ENCODE peak calls at places on chromosomes 4 and X, in five cellular contexts. L is ascending aorta, U is Caco-2, M is mesendoderm, Y is colonic mucosa. W is an unnamed sample.

GRCh38 chrX:130301405-130301804 is 32.7 kb upstream of the ZNF280C start:
- DNase-seq in M (no peak), L (no peak), Y (no peak), U (no peak), W (no peak)

GRCh38 chr4:25568788-25569231 is 86.8 kb upstream of the SLC34A2 start:
- DNase-seq in Y (peak; percentile 40), L (no peak), U (no peak), M (peak; percentile 67), W (no peak)

GRCh38 chr4:169159614-169160013 is 111.1 kb downstream of the SH3RF1 start:
- DNase-seq in Y (no peak), L (no peak), M (no peak), U (no peak), W (peak; percentile 49)

GRCh38 chrX:108359811-108360602 is 78.2 kb downstream of the COL4A6 start:
- DNase-seq in L (no peak), M (no peak), U (no peak), Y (no peak), W (no peak)

GRCh38 chr4:1410491-1411325 is 4.5 kb upstream of the NKX1-1 start:
- DNase-seq in U (no peak), M (peak; percentile 82), L (no peak), Y (peak; percentile 20), W (no peak)

GRCh38 chr4:107210450-107211239 is 174.5 kb upstream of the DKK2 start:
- DNase-seq in U (no peak), Y (no peak), M (peak; percentile 22), L (no peak), W (peak; percentile 54)

GRCh38 chr4:185754961-185755360 is 57.0 kb downstream of the SORBS2 start:
- DNase-seq in M (no peak), L (no peak), Y (no peak), U (no peak), W (no peak)

GRCh38 chrX:109714340-109714958 is 18.6 kb downstream of the ACSL4 start:
- DNase-seq in M (no peak), Y (no peak), L (no peak), U (no peak), W (peak; percentile 54)

GRCh38 chrX:16559206-16559619 is 90.7 kb upstream of the S100G start:
- DNase-seq in Y (no peak), U (no peak), M (no peak), L (no peak), W (no peak)

GRCh38 chrX:22800360-22800759 is 199.4 kb upstream of the DDX53 start:
- DNase-seq in Y (peak; percentile 21), M (peak; percentile 78), L (no peak), U (no peak), W (peak; percentile 60)

GRCh38 chr4:88938138-88938537 is 118.8 kb downstream of the FAM13A start:
- DNase-seq in Y (no peak), L (no peak), M (peak; percentile 53), U (no peak), W (peak; percentile 94)

DNA sequence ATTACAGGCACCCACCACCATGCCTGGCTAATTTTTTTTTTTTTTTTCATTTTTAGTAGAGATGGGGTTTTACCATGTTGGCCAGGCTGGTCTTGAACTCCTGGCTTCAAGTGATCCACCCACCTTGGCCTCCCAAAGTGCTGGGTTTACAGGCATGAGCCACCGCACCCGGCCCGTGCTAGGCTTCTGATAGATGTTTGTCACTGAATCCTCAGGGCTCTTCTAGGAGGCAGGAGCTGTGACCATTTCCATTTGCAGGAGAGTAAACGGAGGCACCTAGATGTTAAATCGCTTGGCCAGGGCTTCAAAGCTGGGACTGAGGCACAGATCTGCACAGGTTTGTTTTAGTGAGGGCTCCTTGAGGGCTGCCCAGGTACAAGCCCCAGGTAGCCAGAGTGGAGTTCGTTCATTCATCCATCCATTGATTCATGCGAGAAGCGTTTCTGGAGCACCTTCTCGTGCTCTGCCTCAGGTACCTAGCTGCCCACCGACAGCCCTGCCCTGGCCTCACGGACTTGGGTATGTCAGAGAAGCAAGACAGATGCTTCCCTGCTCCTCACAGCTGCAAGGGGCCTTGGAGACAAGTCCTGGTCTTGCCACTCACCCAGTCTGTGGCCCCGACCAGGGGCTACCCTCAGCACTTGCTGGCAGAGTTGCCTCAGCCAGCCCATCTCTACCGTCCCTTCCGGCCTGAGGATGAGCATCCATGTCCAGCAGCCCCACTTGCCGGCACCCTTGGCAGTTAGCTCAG is 106.4 kb downstream of the PSAPL1 start:
- DNase-seq in L (no peak), U (no peak), M (no peak), Y (no peak), W (no peak)
- H3K4me1 ChIP-seq in L (peaks cover 4% of the 10 kb centered on the region), U (no peaks in the 10 kb centered on the region), M (no peaks in the 10 kb centered on the region), Y (no peaks in the 10 kb centered on the region), W (no peaks in the 10 kb centered on the region)

GRCh38 chr4:112140536-112140935 is 4.7 kb upstream of the FAM241A start:
- DNase-seq in L (no peak), U (no peak), M (no peak), Y (no peak), W (no peak)
- H3K4me1 ChIP-seq in L (no peaks in the 10 kb centered on the region), U (no peaks in the 10 kb centered on the region), M (no peaks in the 10 kb centered on the region), Y (no peaks in the 10 kb centered on the region), W (no peaks in the 10 kb centered on the region)

GRCh38 chr4:140995058-140995457 is 138.2 kb downstream of the RNF150 start:
- DNase-seq in U (no peak), Y (no peak), L (no peak), M (no peak), W (no peak)

GRCh38 chr4:140996757-140997156 is 136.5 kb downstream of the RNF150 start:
- DNase-seq in M (peak; percentile 2), L (no peak), Y (no peak), U (no peak), W (no peak)

GRCh38 chr4:140989944-140990343 is 143.3 kb downstream of the RNF150 start:
- DNase-seq in U (no peak), M (no peak), L (no peak), Y (no peak), W (no peak)

GRCh38 chr4:140993969-140994459 is 139.3 kb downstream of the RNF150 start:
- DNase-seq in U (no peak), Y (no peak), M (no peak), L (no peak), W (no peak)

DNA sequence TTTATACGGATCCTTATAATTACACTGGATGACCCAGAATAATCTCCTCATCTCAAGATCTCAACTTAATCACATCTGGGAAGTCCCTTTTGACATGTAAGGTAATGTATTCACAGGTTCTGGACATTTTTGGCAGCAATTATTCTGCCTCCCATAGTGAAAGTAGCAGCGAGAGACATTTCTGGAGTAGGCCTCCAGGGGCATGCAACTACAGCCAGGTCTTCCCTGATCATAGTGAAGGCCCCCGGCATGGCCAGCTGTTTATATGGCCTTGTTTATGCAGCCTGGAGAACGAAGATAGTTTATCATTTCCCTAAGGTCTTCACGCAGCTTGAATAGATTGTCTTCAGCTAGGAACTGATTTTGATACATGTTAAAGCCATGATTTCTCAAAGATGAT is 139.9 kb downstream of the RNF150 start:
- DNase-seq in M (peak; percentile 16), L (no peak), U (no peak), Y (no peak), W (no peak)
- H3K4me1 ChIP-seq in M (no peaks in the 10 kb centered on the region), L (peaks cover 13% of the 10 kb centered on the region), U (no peaks in the 10 kb centered on the region), Y (no peaks in the 10 kb centered on the region), W (no peaks in the 10 kb centered on the region)

GRCh38 chr4:108854781-108855180 is 91.9 kb upstream of the ETNPPL start:
- DNase-seq in Y (no peak), L (no peak), U (no peak), M (no peak), W (no peak)

GRCh38 chr4:108852691-108853090 is 89.8 kb upstream of the ETNPPL start:
- DNase-seq in Y (no peak), L (no peak), M (no peak), U (no peak), W (no peak)

GRCh38 chr4:108849611-108850406 is 87.0 kb upstream of the ETNPPL start:
- DNase-seq in U (no peak), L (no peak), M (no peak), Y (no peak), W (peak; percentile 61)

GRCh38 chr4:108850407-108850709 is 87.5 kb upstream of the ETNPPL start:
- DNase-seq in Y (no peak), L (no peak), U (no peak), M (no peak), W (no peak)

GRCh38 chr4:108851346-108851745 is 88.5 kb upstream of the ETNPPL start:
- DNase-seq in Y (no peak), U (no peak), M (no peak), L (no peak), W (no peak)
- H3K4me1 ChIP-seq in Y (no peaks in the 10 kb centered on the region), U (no peaks in the 10 kb centered on the region), M (no peaks in the 10 kb centered on the region), L (no peaks in the 10 kb centered on the region), W (peaks cover 11% of the 10 kb centered on the region)

GRCh38 chr4:78799551-78800495 is 23.7 kb downstream of the BMP2K start:
- DNase-seq in U (no peak), L (no peak), M (no peak), Y (no peak), W (peak; percentile 50)

GRCh38 chr4:78797777-78798284 is 21.7 kb downstream of the BMP2K start:
- DNase-seq in U (no peak), M (no peak), Y (no peak), L (no peak), W (no peak)

DNA sequence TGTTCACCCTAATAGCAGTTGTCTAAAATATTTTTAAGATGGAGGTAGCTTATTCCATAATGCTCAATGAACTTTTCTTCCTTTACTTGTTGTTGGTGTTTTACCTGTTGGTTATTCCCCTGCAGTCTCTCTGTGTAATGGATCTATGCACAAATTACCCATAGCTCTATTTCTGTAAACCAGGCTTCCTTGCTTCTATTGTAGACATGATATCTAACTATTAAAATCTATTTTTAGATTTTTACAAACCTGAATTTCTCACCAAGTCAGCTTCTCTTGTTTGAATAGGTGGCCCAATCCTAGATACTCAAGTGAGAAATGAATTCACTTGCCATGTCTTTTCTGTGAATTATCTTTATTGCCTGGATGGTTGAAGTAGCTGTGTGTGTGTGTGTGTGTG is 24.8 kb downstream of the BMP2K start:
- DNase-seq in Y (no peak), U (no peak), L (no peak), M (no peak), W (no peak)
- H3K4me1 ChIP-seq in Y (no peaks in the 10 kb centered on the region), U (no peaks in the 10 kb centered on the region), L (no peaks in the 10 kb centered on the region), M (no peaks in the 10 kb centered on the region), W (peaks cover 16% of the 10 kb centered on the region)

GRCh38 chr4:2867758-2868491 is 24.3 kb downstream of the ADD1 start:
- DNase-seq in L (no peak), U (no peak), Y (no peak), M (peak; percentile 95), W (no peak)
- H3K4me1 ChIP-seq in L (peaks cover 61% of the 10 kb centered on the region), U (peaks cover 69% of the 10 kb centered on the region), Y (peaks cover 13% of the 10 kb centered on the region), M (peaks cover 30% of the 10 kb centered on the region), W (no peaks in the 10 kb centered on the region)

GRCh38 chrX:40473460-40474204 is 107.1 kb upstream of the ATP6AP2 start:
- DNase-seq in Y (no peak), U (no peak), M (no peak), L (no peak), W (no peak)

GRCh38 chrX:40469316-40469715 is 111.5 kb upstream of the ATP6AP2 start:
- DNase-seq in U (no peak), L (no peak), Y (peak; percentile 22), M (no peak), W (no peak)

GRCh38 chrX:40471965-40472648 is 108.7 kb upstream of the ATP6AP2 start:
- DNase-seq in L (no peak), Y (peak; percentile 40), U (peak; percentile 72), M (peak; percentile 74), W (peak; percentile 75)

GRCh38 chrX:40468033-40468979 is 112.5 kb upstream of the ATP6AP2 start:
- DNase-seq in U (peak; percentile 61), L (no peak), M (peak; percentile 76), Y (peak; percentile 61), W (peak; percentile 42)

GRCh38 chrX:40470830-40471429 is 109.8 kb upstream of the ATP6AP2 start:
- DNase-seq in M (peak; percentile 65), L (no peak), U (no peak), Y (no peak), W (no peak)
- H3K4me1 ChIP-seq in M (no peaks in the 10 kb centered on the region), L (no peaks in the 10 kb centered on the region), U (peaks cover 31% of the 10 kb centered on the region), Y (no peaks in the 10 kb centered on the region), W (peaks cover 6% of the 10 kb centered on the region)

GRCh38 chr4:130361616-130362015 is 1265.7 kb downstream of the C4orf33 start:
- DNase-seq in Y (no peak), U (no peak), L (no peak), M (no peak), W (no peak)
- H3K4me1 ChIP-seq in Y (no peaks in the 10 kb centered on the region), U (no peaks in the 10 kb centered on the region), L (no peaks in the 10 kb centered on the region), M (no peaks in the 10 kb centered on the region), W (no peaks in the 10 kb centered on the region)

W was measured in foreskin keratinocyte.